ENCODE peak calls at places on chromosomes 13 and 19, in ten cellular contexts. K is H54; C is NT2/D1; N is stimulated activated CD4-positive, alpha-beta T cell treated with anti-CD3 and anti-CD28 coated beads, Interleukin-4, amount 100 ng/mL, for 1 hour; L is transverse colon; U is heart right ventricle; F is T-helper 2 cell treated with Interferon-gamma antibody and Interleukin-4, amounts not matched to agents 5 μg/mL and 100 μg/mL, for 36 hours; T is DND-41; S is mesothelial cell of epicardium; H is NCI-H510A treated with DMSO at 0.1 percent for 48 hours. Q is an unnamed sample.

GRCh38 chr13:112709825-112710783 is 20.3 kb downstream of the ATP11A start:
- DNase-seq in K (no peak), C (no peak), N (no peak), L (peak), U (no peak), F (no peak), T (no peak), S (peak), H (no peak), Q (no peak)

GRCh38 chr19:33443638-33444195 is 70.2 kb downstream of the CEBPG start:
- DNase-seq in K (no peak), C (no peak), N (no peak), L (no peak), U (no peak), F (no peak), T (no peak), S (no peak), H (no peak), Q (no peak)

GRCh38 chr19:1026189-1027019 is at the start of gene CNN2:
- DNase-seq in K (peak), C (no peak), N (peak), L (peak), U (peak), F (peak), T (peak), S (peak), H (no peak), Q (peak)

GRCh38 chr13:39209731-39210633 is 171.7 kb downstream of the NHLRC3 start:
- DNase-seq in K (no peak), C (no peak), N (no peak), L (no peak), U (no peak), F (no peak), T (no peak), S (no peak), H (no peak), Q (peak)

GRCh38 chr19:43818500-43818899 is 8.6 kb upstream of the ZNF283 start:
- DNase-seq in K (no peak), C (no peak), N (no peak), L (no peak), U (no peak), F (no peak), T (no peak), S (no peak), H (no peak), Q (no peak)

GRCh38 chr19:1765182-1765903 is 12.0 kb downstream of the ONECUT3 start:
- DNase-seq in K (no peak), C (no peak), N (no peak), L (no peak), U (no peak), F (no peak), T (no peak), S (no peak), H (no peak), Q (no peak)

GRCh38 chr13:94236876-94237275 is 242.6 kb downstream of the DCT start:
- DNase-seq in K (no peak), C (no peak), N (no peak), L (no peak), U (no peak), F (no peak), T (no peak), S (no peak), H (no peak), Q (no peak)

GRCh38 chr19:10887616-10888367 is 16.4 kb downstream of the CARM1 start:
- DNase-seq in K (no peak), C (no peak), N (no peak), L (no peak), U (no peak), F (no peak), T (no peak), S (no peak), H (no peak), Q (no peak)

GRCh38 chr13:74573654-74574053 is 439.4 kb upstream of the KLF12 start:
- DNase-seq in K (no peak), C (peak), N (no peak), L (no peak), U (no peak), F (no peak), T (peak), S (no peak), H (no peak), Q (no peak)

GRCh38 chr13:28340272-28340793 is 154.6 kb downstream of the FLT1 start:
- DNase-seq in K (no peak), C (no peak), N (no peak), L (no peak), U (no peak), F (no peak), T (no peak), S (no peak), H (no peak), Q (peak)

GRCh38 chr19:46470376-46470775 is 987 bp downstream of the PNMA8A start:
- DNase-seq in K (no peak), C (no peak), N (no peak), L (no peak), U (no peak), F (no peak), T (no peak), S (no peak), H (no peak), Q (no peak)